ENCODE peak calls at places on chromosomes 3 and 15, in five cellular contexts. P, Z, E, Q and C are unnamed samples.

GRCh38 chr15:71357357-71357756 is 242.1 kb downstream of the THSD4 start:
- DNase-seq in Q (peak; percentile 59), Z (peak; percentile 56), E (no peak), P (no peak), C (no peak)

GRCh38 chr3:48369685-48370329 is 2.2 kb upstream of the FBXW12 start:
- DNase-seq in E (no peak), Q (peak; percentile 46), P (no peak), Z (no peak), C (no peak)

GRCh38 chr15:41930221-41930866 is 36.5 kb upstream of the SPTBN5 start:
- DNase-seq in Z (no peak), Q (peak; percentile 73), E (peak; percentile 94), P (no peak), C (no peak)

GRCh38 chr3:59809750-59810444 is 760.1 kb upstream of the CFAP20DC start:
- DNase-seq in P (no peak), Q (no peak), E (peak; percentile 34), Z (no peak), C (no peak)

GRCh38 chr15:51970132-51970817 is 1.3 kb downstream of the LEO1 start:
- DNase-seq in Q (no peak), E (no peak), P (no peak), Z (no peak), C (no peak)

GRCh38 chr15:23384371-23384770 is 29.8 kb downstream of the GOLGA8S start:
- DNase-seq in E (no peak), Z (no peak), Q (no peak), P (no peak), C (no peak)

GRCh38 chr15:63517614-63518013 is 13.2 kb downstream of the USP3 start:
- DNase-seq in E (no peak), Z (no peak), P (no peak), Q (peak; percentile 26), C (peak; percentile 16)

GRCh38 chr15:69593488-69593887 is 140.9 kb downstream of the RPLP1 start:
- DNase-seq in P (no peak), Q (no peak), E (no peak), Z (no peak), C (no peak)

GRCh38 chr3:127734754-127735473 is 62.2 kb downstream of the ABTB1 start:
- DNase-seq in Q (no peak), E (peak; percentile 96), Z (peak; percentile 52), P (no peak), C (no peak)

GRCh38 chr3:133459400-133459799 is 59.5 kb downstream of the BFSP2 start:
- DNase-seq in Q (peak; percentile 16), E (no peak), Z (no peak), P (no peak), C (no peak)

GRCh38 chr3:32684800-32685603 is at the start of gene CNOT10:
- DNase-seq in E (peak; percentile 93), Z (peak; percentile 94), P (peak; percentile 90), Q (peak; percentile 97), C (peak; percentile 95)
- TF ChIP-seq CTCF in E (no peak), Z (peak; percentile 37), P (peak; percentile 22), Q (peak; percentile 31), C (no peak)

GRCh38 chr15:50496692-50497091 is 49.8 kb downstream of the USP50 start:
- DNase-seq in P (no peak), E (no peak), Q (no peak), Z (no peak), C (no peak)

GRCh38 chr15:50506121-50506520 is 40.3 kb downstream of the USP50 start:
- DNase-seq in Q (no peak), Z (no peak), E (no peak), P (no peak), C (no peak)

GRCh38 chr15:50501815-50502214 is 44.7 kb downstream of the USP50 start:
- DNase-seq in Z (no peak), Q (no peak), E (no peak), P (no peak), C (no peak)
- TF ChIP-seq CTCF in Z (no peak), Q (no peak), E (no peak), P (no peak), C (no peak)

GRCh38 chr15:90287096-90287495 is 21.6 kb downstream of the NGRN start:
- DNase-seq in P (no peak), E (no peak), Q (no peak), Z (no peak), C (no peak)
- TF ChIP-seq CTCF in P (no peak), E (no peak), Q (no peak), Z (no peak), C (no peak)

GRCh38 chr3:78070188-78070587 is 1030.3 kb downstream of the ROBO2 start:
- DNase-seq in Q (no peak), E (no peak), P (no peak), Z (no peak), C (no peak)
- TF ChIP-seq CTCF in Q (no peak), E (no peak), P (no peak), Z (no peak), C (no peak)

DNA sequence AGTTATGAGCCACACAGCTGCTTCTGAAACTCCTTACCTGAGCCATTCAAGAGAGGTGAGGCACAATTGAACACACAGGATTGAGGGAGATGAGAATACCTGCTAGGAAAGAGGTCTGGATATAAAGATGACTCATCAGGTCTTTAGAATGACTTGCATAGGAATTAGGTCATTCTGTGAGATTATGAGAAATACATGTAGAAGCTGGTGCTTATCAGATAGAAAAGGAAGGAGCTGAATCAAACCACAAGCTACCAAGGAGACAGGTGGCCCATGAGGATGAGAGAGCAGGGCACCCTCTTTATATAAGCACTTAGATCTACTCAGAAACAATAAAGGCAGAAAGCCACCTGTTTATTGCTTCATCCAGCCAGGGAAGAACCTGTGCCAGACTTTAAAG is 75.1 kb downstream of the PIK3R4 start:
- DNase-seq in Z (no peak), P (no peak), E (no peak), Q (no peak), C (no peak)
- TF ChIP-seq CTCF in Z (no peak), P (no peak), E (no peak), Q (no peak), C (no peak)

GRCh38 chr3:57694146-57694545 is 1.3 kb upstream of the DENND6A start:
- DNase-seq in E (no peak), Z (no peak), Q (no peak), P (no peak), C (no peak)

GRCh38 chr3:57692404-57693191 is at the start of gene DENND6A:
- DNase-seq in Z (peak; percentile 97), Q (peak; percentile 98), P (peak; percentile 95), E (peak; percentile 93), C (peak; percentile 97)

GRCh38 chr3:57691411-57692133 is 1.3 kb downstream of the DENND6A start:
- DNase-seq in E (peak; percentile 5), Q (no peak), P (peak; percentile 26), Z (no peak), C (no peak)

GRCh38 chr3:57688291-57688690 is 4.6 kb downstream of the DENND6A start:
- DNase-seq in E (no peak), Z (no peak), Q (no peak), P (no peak), C (no peak)

GRCh38 chr3:57689367-57690053 is 3.4 kb downstream of the DENND6A start:
- DNase-seq in Q (no peak), E (no peak), Z (no peak), P (no peak), C (no peak)
- TF ChIP-seq CTCF in Q (no peak), E (no peak), Z (no peak), P (no peak), C (no peak)

GRCh38 chr15:29840928-29841327 is 18.7 kb upstream of the TJP1 start:
- DNase-seq in E (no peak), P (no peak), Q (no peak), Z (no peak), C (no peak)

GRCh38 chr15:29838352-29839010 is 16.2 kb upstream of the TJP1 start:
- DNase-seq in Z (no peak), Q (no peak), E (no peak), P (no peak), C (no peak)

GRCh38 chr15:29840054-29840453 is 17.8 kb upstream of the TJP1 start:
- DNase-seq in P (no peak), Q (no peak), E (no peak), Z (no peak), C (no peak)

GRCh38 chr15:29844290-29844903 is 22.1 kb upstream of the TJP1 start:
- DNase-seq in E (no peak), Z (no peak), Q (no peak), P (no peak), C (no peak)

DNA sequence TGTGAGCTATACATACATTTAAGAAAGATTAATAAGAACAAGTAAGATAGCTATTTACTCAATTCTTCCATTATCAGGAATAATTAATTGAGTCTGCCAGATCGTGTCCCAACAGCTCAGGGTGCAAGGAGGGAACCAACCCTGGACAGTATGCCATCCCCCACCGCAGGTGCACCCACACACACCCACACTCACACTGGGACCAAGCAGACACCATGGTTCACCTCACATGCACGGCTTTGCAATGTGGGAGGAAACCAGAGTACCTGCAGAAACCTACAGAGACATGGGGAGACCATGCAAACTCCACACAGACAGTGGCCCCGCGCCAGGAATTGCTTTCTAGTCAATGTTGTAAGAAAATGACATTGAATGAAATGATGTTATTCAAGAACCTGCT is 20.0 kb upstream of the TJP1 start:
- DNase-seq in Z (no peak), E (no peak), Q (no peak), P (no peak), C (no peak)
- TF ChIP-seq CTCF in Z (no peak), E (no peak), Q (no peak), P (no peak), C (no peak)